ENCODE peak calls at places on chromosome 2, in five cellular contexts. One of them, this sample, is unnamed.

GRCh38 chr2:127043367-127044164 is 63.4 kb downstream of the BIN1 start:
- DNase-seq in KG1: no peak
- DNase-seq in Calu3: no peak
- DNase-seq in mesothelial cell of epicardium: peak
- DNase-seq in colonic mucosa: no peak
- DNase-seq in this sample: no peak

GRCh38 chr2:73986085-73986680 is 1.5 kb downstream of the TET3 start:
- DNase-seq in KG1: no peak
- DNase-seq in Calu3: no peak
- DNase-seq in mesothelial cell of epicardium: no peak
- DNase-seq in colonic mucosa: no peak
- DNase-seq in this sample: no peak

GRCh38 chr2:218546012-218546411 is 22.1 kb downstream of the USP37 start:
- DNase-seq in KG1: no peak
- DNase-seq in Calu3: no peak
- DNase-seq in mesothelial cell of epicardium: no peak
- DNase-seq in colonic mucosa: no peak
- DNase-seq in this sample: no peak

GRCh38 chr2:137964066-137964858 is at the start of gene HNMT:
- DNase-seq in KG1: no peak
- DNase-seq in Calu3: peak
- DNase-seq in mesothelial cell of epicardium: peak
- DNase-seq in colonic mucosa: peak
- DNase-seq in this sample: peak

GRCh38 chr2:119011162-119011909 is 69.3 kb downstream of the MARCO start:
- DNase-seq in KG1: no peak
- DNase-seq in Calu3: peak
- DNase-seq in mesothelial cell of epicardium: peak
- DNase-seq in colonic mucosa: no peak
- DNase-seq in this sample: peak

GRCh38 chr2:73003027-73003426 is 68.5 kb downstream of the SFXN5 start:
- DNase-seq in KG1: no peak
- DNase-seq in Calu3: no peak
- DNase-seq in mesothelial cell of epicardium: no peak
- DNase-seq in colonic mucosa: no peak
- DNase-seq in this sample: no peak

GRCh38 chr2:240731327-240731626 is 39.6 kb downstream of the AQP12A start:
- DNase-seq in KG1: no peak
- DNase-seq in Calu3: no peak
- DNase-seq in mesothelial cell of epicardium: no peak
- DNase-seq in colonic mucosa: no peak
- DNase-seq in this sample: no peak

GRCh38 chr2:54579682-54580349 is 123.7 kb downstream of the SPTBN1 start:
- DNase-seq in KG1: peak
- DNase-seq in Calu3: peak
- DNase-seq in mesothelial cell of epicardium: no peak
- DNase-seq in colonic mucosa: peak
- DNase-seq in this sample: peak

GRCh38 chr2:242029422-242030225 is 160.1 kb downstream of the RTP5 start:
- DNase-seq in KG1: no peak
- DNase-seq in Calu3: no peak
- DNase-seq in mesothelial cell of epicardium: peak
- DNase-seq in colonic mucosa: no peak
- DNase-seq in this sample: no peak